ENCODE peak calls at places on chromosomes 13 and 19, in eight cellular contexts. E is mammary epithelial cell, P is fibroblast of lung, D is uterus, Y is activated B cell treated with CpG ODN at 0.5 μM for 24 hours, X is nephron progenitor cell, C is stomach, A is A549. R is an unnamed sample.

GRCh38 chr13:37208052-37208451 is 102.6 kb upstream of the CSNK1A1L start:
- DNase-seq in X (no peak), C (no peak), E (no peak), P (peak; percentile 4), D (no peak), Y (no peak), A (no peak), R (no peak)

GRCh38 chr13:110706570-110707378 is 858 bp upstream of the CARS2 start:
- DNase-seq in D (no peak), Y (no peak), E (no peak), X (no peak), C (no peak), P (no peak), A (no peak), R (no peak)

GRCh38 chr13:54657588-54657987 is 1629.0 kb downstream of the OLFM4 start:
- DNase-seq in Y (no peak), D (no peak), P (no peak), A (no peak), E (no peak), X (no peak), C (no peak), R (no peak)

GRCh38 chr19:14022469-14022868 is 5.5 kb upstream of the RLN3 start:
- DNase-seq in Y (no peak), P (peak; percentile 73), D (no peak), A (no peak), X (no peak), C (no peak), E (no peak), R (no peak)

GRCh38 chr19:56765107-56765506 is 75.4 kb downstream of the PEG3 start:
- DNase-seq in A (no peak), Y (peak; percentile 23), P (no peak), D (peak; percentile 76), X (no peak), C (peak; percentile 30), E (no peak), R (no peak)

GRCh38 chr13:18998389-18998788 is 183.2 kb downstream of the TUBA3C start:
- DNase-seq in P (no peak), X (no peak), D (no peak), E (no peak), Y (no peak), C (no peak), A (no peak), R (no peak)

GRCh38 chr19:48403606-48404005 is 10.1 kb downstream of the GRIN2D start:
- DNase-seq in E (peak; percentile 54), C (no peak), X (no peak), Y (no peak), D (no peak), P (peak; percentile 64), A (peak; percentile 78), R (peak; percentile 60)

GRCh38 chr13:107202371-107203023 is 634.6 kb upstream of the ARGLU1 start:
- DNase-seq in D (no peak), A (no peak), X (no peak), E (peak; percentile 20), P (peak; percentile 65), Y (no peak), C (peak; percentile 36), R (no peak)

GRCh38 chr13:52848455-52849190 is at the start of gene PCDH8:
- DNase-seq in E (no peak), P (no peak), C (no peak), A (no peak), Y (no peak), D (no peak), X (peak; percentile 92), R (no peak)

GRCh38 chr13:48214519-48215121 is 18.4 kb upstream of the ITM2B start:
- DNase-seq in Y (no peak), X (no peak), A (no peak), E (peak; percentile 57), D (no peak), C (no peak), P (no peak), R (no peak)

GRCh38 chr19:35404879-35405622 is 34.2 kb downstream of the GPR42 start:
- DNase-seq in D (no peak), Y (no peak), P (peak; percentile 85), C (peak; percentile 37), X (no peak), A (peak; percentile 66), E (peak; percentile 98), R (peak; percentile 79)

DNA sequence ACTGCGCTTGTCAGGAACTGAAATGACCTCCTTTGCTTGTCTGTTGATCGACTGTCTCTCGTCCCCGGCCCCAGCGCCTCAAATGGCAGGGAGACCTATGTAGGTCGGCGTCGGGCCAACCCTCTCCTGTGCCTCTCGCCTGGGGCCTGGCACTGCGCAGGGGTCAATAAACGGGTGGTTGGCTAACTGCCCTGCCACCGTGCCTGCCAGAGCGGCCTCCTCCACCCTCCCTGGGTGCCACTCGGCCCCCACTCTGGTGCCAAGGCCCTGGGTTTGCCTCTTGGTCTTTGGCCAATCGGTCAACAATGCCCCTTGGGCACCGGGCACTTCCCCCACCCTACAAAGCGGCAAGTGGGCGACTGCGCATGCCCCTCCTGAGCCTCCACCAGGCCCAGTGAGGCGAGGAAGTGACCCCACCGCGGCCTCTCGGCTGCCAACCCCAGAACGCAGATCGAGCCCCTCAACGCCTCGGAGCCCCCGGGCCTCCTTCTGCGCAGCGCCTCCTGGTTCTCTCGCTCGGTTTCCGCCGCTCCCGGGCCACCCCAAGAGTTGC is 1.1 kb downstream of the KEAP1 start:
- DNase-seq in C (peak; percentile 98), X (peak; percentile 61), P (peak; percentile 37), A (peak; percentile 80), E (no peak), D (peak; percentile 68), Y (peak; percentile 52), R (no peak)
- TF ChIP-seq CTCF in C (no peak), X (no peak), P (no peak), A (no peak), E (no peak), D (no peak), Y (no peak), R (no peak)

GRCh38 chr13:23510979-23511735 is 59.1 kb upstream of the TNFRSF19 start:
- DNase-seq in D (no peak), E (peak; percentile 46), C (no peak), P (peak; percentile 70), A (peak; percentile 51), X (peak; percentile 6), Y (no peak), R (peak; percentile 53)
- TF ChIP-seq CTCF in D (no peak), E (peak; percentile 37), C (no peak), P (no peak), A (peak; percentile 33), X (no peak), Y (no peak), R (peak; percentile 47)

DNA sequence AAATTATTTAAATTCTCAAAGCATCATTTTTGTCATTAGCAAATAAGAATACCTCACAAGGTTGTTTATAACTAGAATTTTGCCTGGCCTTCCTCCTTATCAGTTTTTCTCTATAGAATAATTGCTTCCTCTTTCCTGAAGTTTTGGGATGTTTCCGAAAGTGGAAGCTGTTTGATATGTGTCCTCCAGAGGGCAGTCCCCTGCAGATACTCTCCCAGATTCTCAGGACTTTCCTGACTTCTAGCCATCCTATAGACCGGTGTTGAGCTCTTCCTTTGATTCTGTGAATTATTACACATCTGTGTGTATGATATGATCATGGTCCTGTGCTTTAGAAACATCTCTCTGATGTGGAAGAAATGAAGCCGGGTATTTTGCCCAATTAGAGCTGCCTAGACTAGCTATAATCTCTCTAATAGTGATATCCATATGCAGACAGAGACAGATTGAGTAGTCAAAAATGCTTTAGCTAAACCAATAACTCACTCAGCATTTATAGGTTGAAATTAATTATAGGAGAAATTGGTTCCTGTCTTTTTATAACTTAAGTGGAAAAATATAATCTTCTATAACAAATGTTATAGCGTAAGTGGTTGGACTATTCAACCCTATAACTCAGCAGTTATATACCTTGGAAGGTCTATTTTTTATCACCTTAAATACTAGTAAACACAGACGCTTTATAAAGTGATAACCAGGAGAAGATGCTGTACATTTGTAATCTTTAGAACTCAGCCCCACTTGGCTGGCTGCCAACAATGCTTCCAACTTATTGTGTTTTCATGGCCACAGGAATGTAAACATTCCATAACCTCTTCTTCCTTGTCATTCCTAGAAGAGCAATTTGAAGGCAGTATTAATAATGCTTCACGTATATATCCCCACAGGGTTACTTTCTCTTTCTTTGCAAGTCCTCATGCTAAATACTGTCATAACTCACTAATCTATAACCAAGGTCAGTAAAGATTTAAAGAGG is 201.0 kb upstream of the RXFP2 start:
- DNase-seq in C (peak; percentile 29), E (peak; percentile 8), Y (no peak), P (peak; percentile 29), X (no peak), D (no peak), A (peak; percentile 18), R (no peak)
- TF ChIP-seq CTCF in C (peak; percentile 25), E (peak; percentile 75), Y (no peak), P (peak; percentile 74), X (peak; percentile 52), D (peak; percentile 31), A (peak; percentile 20), R (peak; percentile 16)

DNA sequence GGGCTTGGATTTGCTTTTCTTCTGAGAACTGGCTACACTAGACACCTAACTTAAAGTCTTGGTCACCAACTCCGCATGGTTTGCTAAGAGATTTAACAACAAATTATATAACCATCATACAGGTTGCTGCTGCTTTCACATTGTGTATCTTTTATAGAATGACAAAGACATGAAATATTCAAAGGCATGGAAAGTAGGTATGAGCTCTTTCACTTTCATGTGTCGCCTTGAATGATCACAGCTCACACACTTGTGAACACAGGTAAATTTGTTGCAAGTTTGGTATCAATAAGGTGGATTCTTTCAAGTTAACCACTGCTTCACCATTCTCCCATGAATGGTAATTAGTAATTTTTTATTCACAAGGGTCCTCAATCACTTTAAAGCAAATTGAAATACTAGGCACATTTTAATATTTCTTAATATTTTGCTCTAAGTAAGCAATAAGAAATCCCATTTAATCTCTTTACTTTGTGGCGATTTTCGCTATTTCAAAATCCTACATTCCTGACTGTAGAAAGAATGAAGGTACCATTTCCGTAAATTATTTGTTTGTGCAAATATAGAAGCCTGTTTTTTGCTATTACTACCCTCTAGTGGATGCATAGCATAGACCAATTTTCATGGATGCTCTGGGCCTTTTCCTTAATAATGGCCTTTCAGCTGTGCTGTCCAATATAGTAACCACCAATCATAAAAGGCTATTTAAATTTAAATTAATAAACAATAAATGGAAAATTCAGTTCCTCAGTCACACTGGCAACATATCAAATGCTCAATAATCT is 45.5 kb upstream of the FREM2 start:
- DNase-seq in E (no peak), A (no peak), Y (no peak), P (no peak), D (no peak), C (no peak), X (no peak), R (no peak)
- TF ChIP-seq CTCF in E (peak; percentile 51), A (no peak), Y (no peak), P (peak; percentile 52), D (no peak), C (no peak), X (peak; percentile 12), R (no peak)